ENCODE peak calls at places on chromosomes 13 and 19, in five cellular contexts. L is A549, P is K562, D is GM12878, E is SK-N-SH. N is an unnamed sample.

GRCh38 chr19:55346725-55347441 is 7.2 kb downstream of the KMT5C start:
- DNase-seq in L (no peak), P (no peak), D (no peak), E (no peak), N (no peak)

GRCh38 chr13:73365681-73366080 is 306.9 kb downstream of the KLF5 start:
- DNase-seq in E (no peak), L (no peak), D (no peak), P (no peak), N (no peak)

GRCh38 chr13:45015300-45015699 is 26.0 kb downstream of the GPALPP1 start:
- DNase-seq in P (no peak), D (no peak), L (no peak), E (no peak), N (no peak)

GRCh38 chr19:33429891-33430673 is 56.6 kb downstream of the CEBPG start:
- DNase-seq in L (no peak), D (no peak), E (no peak), P (no peak), N (no peak)

GRCh38 chr19:45781282-45782161 is 768 bp downstream of the DMPK start:
- DNase-seq in L (peak), E (no peak), D (no peak), P (no peak), N (no peak)

GRCh38 chr13:74129500-74130144 is 4.6 kb downstream of the KLF12 start:
- DNase-seq in E (no peak), L (no peak), P (peak), D (no peak), N (no peak)

GRCh38 chr19:10286803-10287737 is at the start of gene ICAM4:
- DNase-seq in P (peak), D (no peak), L (no peak), E (peak), N (peak)

GRCh38 chr13:109783447-109783814 is 3.0 kb downstream of the IRS2 start:
- DNase-seq in L (no peak), D (no peak), P (no peak), E (peak), N (no peak)

GRCh38 chr19:29467824-29468401 is 57.9 kb upstream of the VSTM2B start:
- DNase-seq in E (peak), P (no peak), D (no peak), L (peak), N (peak)

GRCh38 chr19:35208121-35208520 is 20.4 kb downstream of the FAM187B start:
- DNase-seq in D (no peak), L (no peak), E (no peak), P (no peak), N (no peak)

GRCh38 chr19:45774765-45775164 is 5.7 kb upstream of the SIX5 start:
- DNase-seq in L (peak), D (no peak), P (no peak), E (no peak), N (peak)

GRCh38 chr19:13160557-13160956 is 10.3 kb downstream of the IER2 start:
- DNase-seq in D (no peak), P (no peak), L (peak), E (no peak), N (no peak)

GRCh38 chr19:18519962-18520847 is 1.7 kb downstream of the ELL start:
- DNase-seq in P (no peak), D (no peak), L (peak), E (peak), N (peak)

GRCh38 chr19:2282062-2282861 is at the start of gene PEAK3:
- DNase-seq in L (no peak), D (no peak), P (peak), E (peak), N (no peak)

GRCh38 chr13:42626461-42626860 is 52.5 kb downstream of the TNFSF11 start:
- DNase-seq in L (no peak), P (no peak), E (no peak), D (no peak), N (no peak)

GRCh38 chr19:46722004-46722380 is 5.1 kb upstream of the PRKD2 start:
- DNase-seq in L (no peak), P (no peak), E (no peak), D (no peak), N (no peak)

GRCh38 chr19:55525289-55526101 is 11.4 kb downstream of the SBK2 start:
- DNase-seq in D (no peak), P (no peak), E (no peak), L (no peak), N (no peak)

GRCh38 chr13:88602786-88603777 is 931.9 kb downstream of the SLITRK5 start:
- DNase-seq in L (no peak), E (no peak), P (no peak), D (no peak), N (no peak)

GRCh38 chr13:60538566-60538965 is 141.5 kb downstream of the TDRD3 start:
- DNase-seq in D (no peak), L (no peak), E (no peak), P (no peak), N (no peak)

GRCh38 chr13:74869846-74870245 is 612.1 kb downstream of the TBC1D4 start:
- DNase-seq in E (no peak), P (no peak), L (no peak), D (no peak), N (no peak)

GRCh38 chr19:32018014-32018413 is 327.4 kb upstream of the ZNF507 start:
- DNase-seq in L (no peak), D (no peak), P (no peak), E (no peak), N (no peak)

GRCh38 chr19:7983286-7983950 is 22.0 kb downstream of the ELAVL1 start:
- DNase-seq in E (no peak), D (no peak), L (no peak), P (no peak), N (no peak)
- TF ChIP-seq CHD2 in E (no peak), D (no peak), L (no peak), P (no peak), N (no peak)

GRCh38 chr19:50427997-50428425 is 4.7 kb upstream of the MYBPC2 start:
- DNase-seq in L (no peak), E (no peak), P (no peak), D (no peak), N (no peak)
- H3K27ac ChIP-seq in L (no peak), E (no peak), P (no peak), D (peak), N (no peak)

GRCh38 chr19:41354343-41354974 is 737 bp upstream of the TGFB1 start:
- DNase-seq in L (no peak), E (no peak), P (no peak), D (no peak), N (no peak)

GRCh38 chr19:41352609-41353465 is 885 bp downstream of the TGFB1 start:
- DNase-seq in E (peak), L (peak), D (no peak), P (peak), N (peak)

GRCh38 chr19:41355035-41355434 is 1.3 kb upstream of the TGFB1 start:
- DNase-seq in P (no peak), E (no peak), D (no peak), L (no peak), N (no peak)

GRCh38 chr19:41352279-41352608 is 1.5 kb downstream of the TGFB1 start:
- DNase-seq in L (no peak), E (no peak), P (no peak), D (no peak), N (no peak)

GRCh38 chr19:41353466-41354342 is at the start of gene TGFB1:
- DNase-seq in L (peak), D (peak), P (peak), E (peak), N (peak)
- TF ChIP-seq CHD2 in L (peak), D (peak), P (peak), E (peak), N (peak)

DNA sequence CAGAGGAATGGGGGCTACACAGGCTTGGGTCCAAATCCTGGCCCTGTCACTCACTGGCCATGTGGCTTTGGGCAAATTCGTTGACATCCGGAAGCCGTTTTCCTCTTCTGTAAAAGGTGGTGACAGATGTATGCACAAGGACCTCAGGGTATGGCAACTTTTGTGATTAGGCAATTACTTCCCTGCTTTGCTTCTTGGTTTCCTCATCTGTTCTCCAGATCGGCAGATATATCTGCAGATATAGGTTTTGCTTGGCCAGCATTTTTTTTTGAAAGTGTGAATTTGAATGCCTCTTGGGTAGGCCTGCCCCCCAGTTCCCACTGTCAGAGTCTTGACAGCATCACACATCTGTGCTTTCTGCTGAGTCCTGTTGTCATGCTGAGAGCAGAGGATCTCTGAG is 17.7 kb downstream of the TMEM272 start:
- DNase-seq in D (no peak), E (no peak), P (no peak), L (no peak), N (no peak)
- H3K27ac ChIP-seq in D (no peak), E (no peak), P (no peak), L (no peak), N (no peak)

GRCh38 chr13:38348890-38349289 is 761 bp upstream of the UFM1 start:
- DNase-seq in L (no peak), E (no peak), P (no peak), D (no peak), N (no peak)
- TF ChIP-seq CHD2 in L (no peak), E (no peak), P (no peak), D (no peak), N (no peak)

GRCh38 chr13:69947577-69947976 is 160.0 kb upstream of the ATXN8OS start:
- DNase-seq in E (no peak), L (no peak), P (no peak), D (no peak), N (no peak)
- H3K27ac ChIP-seq in E (no peak), L (no peak), P (no peak), D (no peak), N (no peak)

DNA sequence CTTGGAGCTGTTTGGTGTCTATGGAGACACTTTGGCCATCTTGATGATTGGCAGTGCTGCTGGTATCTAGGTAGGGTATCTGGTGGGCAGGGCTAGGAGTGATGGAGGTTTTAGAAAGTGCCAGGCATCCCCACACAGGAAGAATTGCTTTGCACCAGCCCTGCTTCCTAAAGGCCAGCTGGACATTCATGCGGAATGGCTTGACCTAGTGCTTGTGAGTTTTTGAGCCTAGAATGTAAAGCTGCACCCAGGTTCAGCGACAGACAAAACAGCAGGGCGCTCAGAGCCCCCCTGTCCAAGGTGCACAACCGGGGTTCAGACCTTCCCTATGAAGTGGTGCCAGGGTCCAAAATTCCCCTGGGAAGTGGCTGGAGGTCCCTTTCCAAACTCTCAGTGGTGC is 93.1 kb downstream of the ING1 start:
- DNase-seq in L (no peak), P (no peak), E (no peak), D (no peak), N (no peak)
- TF ChIP-seq CHD2 in L (no peak), P (no peak), E (no peak), D (no peak), N (no peak)

DNA sequence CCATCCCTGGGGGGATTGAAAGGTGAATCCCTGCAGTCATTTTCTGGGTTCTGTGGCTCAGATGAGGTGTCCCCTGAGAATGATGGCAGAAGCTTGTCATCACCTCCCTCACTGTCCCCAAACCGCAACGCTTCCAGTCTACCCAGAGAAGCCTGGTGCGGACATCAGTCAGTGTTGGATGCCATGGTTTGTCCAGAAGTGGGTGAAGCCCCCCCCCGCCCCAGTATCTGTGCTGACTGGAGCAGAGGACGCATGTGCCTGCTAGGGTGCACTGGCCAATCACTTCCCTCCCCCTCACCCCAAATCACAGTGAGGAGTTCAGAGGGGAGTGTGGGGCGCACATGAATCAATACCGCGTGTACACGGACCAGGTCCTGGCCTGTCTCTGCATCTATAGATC is 150.5 kb downstream of the TEX29 start:
- DNase-seq in E (no peak), L (no peak), D (no peak), P (no peak), N (no peak)
- H3K27ac ChIP-seq in E (no peak), L (no peak), D (no peak), P (no peak), N (no peak)